ENCODE peak calls at places on chromosome 6, in seven cellular contexts. S is G401; N is NCI-H2029; J is non-pigmented ciliary epithelial cell; W is CD8-positive, alpha-beta memory T cell; G is spleen; K is stimulated activated CD4-positive, alpha-beta T cell treated with anti-CD3 and anti-CD28 coated beads, Interleukin-1b, Interleukin-23, amount 100 ng/mL, for 48 hours. T is an unnamed sample.

GRCh38 chr6:11732036-11732545 is 46.5 kb downstream of the ADTRP start:
- DNase-seq in S (peak), N (no peak), J (no peak), W (no peak), G (peak), K (peak), T (no peak)

GRCh38 chr6:2890981-2891767 is 11.9 kb downstream of the SERPINB9 start:
- DNase-seq in S (no peak), N (no peak), J (no peak), W (no peak), G (no peak), K (no peak), T (no peak)

GRCh38 chr6:120938876-120939231 is 395.4 kb downstream of the TBC1D32 start:
- DNase-seq in S (no peak), N (no peak), J (no peak), W (no peak), G (no peak), K (no peak), T (no peak)

GRCh38 chr6:7254980-7255825 is 57.8 kb downstream of the SSR1 start:
- DNase-seq in S (no peak), N (no peak), J (no peak), W (no peak), G (peak), K (no peak), T (no peak)

GRCh38 chr6:128655978-128656498 is 135.6 kb upstream of the PTPRK start:
- DNase-seq in S (no peak), N (no peak), J (peak), W (no peak), G (no peak), K (peak), T (peak)

GRCh38 chr6:139608872-139609271 is 234.4 kb upstream of the CITED2 start:
- DNase-seq in S (no peak), N (no peak), J (no peak), W (no peak), G (no peak), K (no peak), T (no peak)

GRCh38 chr6:149212892-149213786 is 104.4 kb upstream of the TAB2 start:
- DNase-seq in S (no peak), N (no peak), J (no peak), W (no peak), G (no peak), K (peak), T (no peak)

GRCh38 chr6:13012977-13013680 is 296.6 kb downstream of the PHACTR1 start:
- DNase-seq in S (no peak), N (peak), J (no peak), W (no peak), G (no peak), K (no peak), T (no peak)

GRCh38 chr6:160750276-160750689 is 48.2 kb downstream of the PLG start:
- DNase-seq in S (no peak), N (no peak), J (no peak), W (no peak), G (no peak), K (peak), T (no peak)

GRCh38 chr6:11900662-11901598 is 111.2 kb upstream of the HIVEP1 start:
- DNase-seq in S (no peak), N (no peak), J (no peak), W (no peak), G (no peak), K (no peak), T (no peak)

GRCh38 chr6:37779111-37779800 is 40.3 kb upstream of the ZFAND3 start:
- DNase-seq in S (no peak), N (no peak), J (no peak), W (no peak), G (no peak), K (no peak), T (no peak)

GRCh38 chr6:128018821-128019220 is 118.0 kb upstream of the THEMIS start:
- DNase-seq in S (no peak), N (no peak), J (no peak), W (no peak), G (no peak), K (no peak), T (no peak)

GRCh38 chr6:109428889-109429477 is 11.4 kb downstream of the PPIL6 start:
- DNase-seq in S (peak), N (peak), J (no peak), W (no peak), G (no peak), K (no peak), T (no peak)

GRCh38 chr6:11277275-11278206 is 45.1 kb upstream of the NEDD9 start:
- DNase-seq in S (peak), N (no peak), J (peak), W (no peak), G (no peak), K (peak), T (no peak)

GRCh38 chr6:39951198-39951597 is 16.9 kb upstream of the MOCS1 start:
- DNase-seq in S (no peak), N (no peak), J (no peak), W (no peak), G (no peak), K (no peak), T (no peak)

GRCh38 chr6:25984265-25984664 is 21.7 kb downstream of the TRIM38 start:
- DNase-seq in S (no peak), N (no peak), J (no peak), W (no peak), G (no peak), K (no peak), T (no peak)

GRCh38 chr6:111230351-111231077 is 143.2 kb downstream of the SLC16A10 start:
- DNase-seq in S (no peak), N (no peak), J (peak), W (no peak), G (no peak), K (no peak), T (no peak)

GRCh38 chr6:158852312-158853071 is 33.3 kb upstream of the EZR start:
- DNase-seq in S (no peak), N (no peak), J (no peak), W (no peak), G (no peak), K (peak), T (no peak)

GRCh38 chr6:131379951-131380350 is 193.1 kb upstream of the ARG1 start:
- DNase-seq in S (no peak), N (no peak), J (peak), W (no peak), G (no peak), K (no peak), T (peak)

GRCh38 chr6:130366011-130366963 is at the start of gene TMEM200A:
- DNase-seq in S (no peak), N (no peak), J (no peak), W (no peak), G (peak), K (peak), T (peak)

GRCh38 chr6:20652691-20653479 is 118.6 kb downstream of the CDKAL1 start:
- DNase-seq in S (no peak), N (no peak), J (peak), W (no peak), G (no peak), K (no peak), T (no peak)

GRCh38 chr6:137927777-137928218 is 60.7 kb downstream of the TNFAIP3 start:
- DNase-seq in S (no peak), N (no peak), J (no peak), W (peak), G (peak), K (peak), T (no peak)

GRCh38 chr6:6547111-6547879 is 41.2 kb upstream of the LY86 start:
- DNase-seq in S (peak), N (peak), J (peak), W (peak), G (peak), K (peak), T (peak)

GRCh38 chr6:38176797-38177751 is 357.5 kb downstream of the ZFAND3 start:
- DNase-seq in S (no peak), N (no peak), J (no peak), W (no peak), G (peak), K (no peak), T (no peak)

GRCh38 chr6:91713911-91714310 is 1127.0 kb upstream of the MAP3K7 start:
- DNase-seq in S (no peak), N (no peak), J (no peak), W (no peak), G (no peak), K (no peak), T (no peak)

GRCh38 chr6:13117561-13117960 is 210.8 kb downstream of the TBC1D7 start:
- DNase-seq in S (no peak), N (no peak), J (no peak), W (no peak), G (no peak), K (no peak), T (no peak)

GRCh38 chr6:16206595-16207037 is 31.8 kb upstream of the GMPR start:
- DNase-seq in S (peak), N (peak), J (peak), W (peak), G (no peak), K (peak), T (peak)

GRCh38 chr6:149683256-149683860 is 34.5 kb downstream of the LATS1 start:
- DNase-seq in S (no peak), N (no peak), J (no peak), W (no peak), G (no peak), K (no peak), T (no peak)

GRCh38 chr6:94956910-94957309 is 620.4 kb upstream of the MANEA start:
- DNase-seq in S (no peak), N (no peak), J (no peak), W (no peak), G (no peak), K (no peak), T (no peak)

GRCh38 chr6:41589223-41589622 is 43.0 kb downstream of the FOXP4 start:
- DNase-seq in S (no peak), N (no peak), J (no peak), W (no peak), G (no peak), K (no peak), T (no peak)

GRCh38 chr6:3328796-3329195 is 70.0 kb downstream of the PSMG4 start:
- DNase-seq in S (no peak), N (no peak), J (no peak), W (no peak), G (peak), K (no peak), T (no peak)

GRCh38 chr6:147311218-147311617 is 107.0 kb downstream of the STXBP5 start:
- DNase-seq in S (no peak), N (no peak), J (no peak), W (no peak), G (no peak), K (no peak), T (no peak)

GRCh38 chr6:118935331-118935668 is 341 bp upstream of the MCM9 start:
- DNase-seq in S (no peak), N (no peak), J (no peak), W (no peak), G (no peak), K (no peak), T (no peak)

GRCh38 chr6:28659250-28659566 is 133.5 kb downstream of the GPX5 start:
- DNase-seq in S (no peak), N (no peak), J (no peak), W (no peak), G (no peak), K (no peak), T (no peak)

GRCh38 chr6:25050356-25050755 is 114.6 kb upstream of the RIPOR2 start:
- DNase-seq in S (no peak), N (no peak), J (peak), W (peak), G (no peak), K (peak), T (peak)

GRCh38 chr6:100479180-100480035 is 14.7 kb upstream of the SIM1 start:
- DNase-seq in S (peak), N (no peak), J (no peak), W (no peak), G (no peak), K (no peak), T (peak)

T was measured in astrocyte of the cerebellum.